ENCODE peak calls at places on chromosomes 7 and 10, in eight cellular contexts. M is amygdala; Q is cardiac muscle cell; A is mesenteric fat pad; L is substantia nigra; C is activated naive CD4-positive, alpha-beta T cell treated with Interleukin-2 at 50 U/mL for 16 hours; T is left ventricle myocardium inferior; E is heart left ventricle. V is an unnamed sample.

GRCh38 chr7:150377116-150377979 is 1.8 kb upstream of the ZNF775 start:
- DNase-seq in Q (no peak), C (no peak), M (no peak), L (no peak), T (no peak), A (no peak), E (no peak), V (no peak)

GRCh38 chr10:52678611-52679010 is 94.0 kb downstream of the MBL2 start:
- DNase-seq in M (no peak), T (no peak), Q (no peak), E (no peak), L (no peak), A (no peak), C (no peak), V (no peak)

GRCh38 chr7:22482476-22482875 is 17.5 kb downstream of the STEAP1B start:
- DNase-seq in T (no peak), A (no peak), E (no peak), Q (no peak), L (no peak), C (no peak), M (no peak), V (no peak)

GRCh38 chr10:1412531-1413189 is 324.7 kb downstream of the ADARB2 start:
- DNase-seq in T (no peak), M (no peak), Q (no peak), C (no peak), E (no peak), L (no peak), A (no peak), V (no peak)

GRCh38 chr7:130662426-130662825 is 6.1 kb downstream of the COPG2 start:
- DNase-seq in M (no peak), T (no peak), L (no peak), A (no peak), C (no peak), E (no peak), Q (no peak), V (no peak)

GRCh38 chr10:103833731-103834365 is 21.5 kb downstream of the SH3PXD2A start:
- DNase-seq in C (no peak), Q (peak; percentile 82), T (peak; percentile 67), L (no peak), A (no peak), E (peak; percentile 84), M (no peak), V (no peak)

GRCh38 chr10:25966846-25967245 is 32.8 kb downstream of the MYO3A start:
- DNase-seq in L (no peak), E (no peak), C (no peak), T (no peak), Q (no peak), M (no peak), A (no peak), V (no peak)

GRCh38 chr7:120460928-120461327 is 188.0 kb downstream of the KCND2 start:
- DNase-seq in Q (no peak), C (no peak), A (no peak), E (no peak), M (no peak), T (no peak), L (no peak), V (no peak)

GRCh38 chr7:101940151-101940550 is 122.7 kb downstream of the CUX1 start:
- DNase-seq in C (no peak), E (no peak), M (no peak), L (no peak), Q (no peak), T (no peak), A (no peak), V (no peak)

GRCh38 chr10:13722747-13723657 is 136.2 kb downstream of the PRPF18 start:
- DNase-seq in Q (no peak), E (no peak), L (no peak), M (no peak), A (no peak), C (no peak), T (no peak), V (no peak)

GRCh38 chr7:28002638-28003037 is 178.0 kb downstream of the JAZF1 start:
- DNase-seq in L (no peak), Q (peak; percentile 62), M (no peak), E (no peak), C (no peak), A (no peak), T (no peak), V (no peak)

GRCh38 chr10:31147220-31147608 is 115.5 kb upstream of the ZNF438 start:
- DNase-seq in T (no peak), Q (peak; percentile 47), M (no peak), A (no peak), C (no peak), E (no peak), L (no peak), V (no peak)

GRCh38 chr7:34453150-34453549 is 204.9 kb upstream of the NPSR1 start:
- DNase-seq in M (no peak), T (no peak), C (no peak), L (no peak), Q (peak; percentile 55), A (no peak), E (no peak), V (no peak)

GRCh38 chr7:98210513-98211220 is 572 bp upstream of the BHLHA15 start:
- DNase-seq in Q (peak; percentile 21), M (no peak), E (no peak), C (no peak), L (no peak), A (peak; percentile 81), T (no peak), V (peak; percentile 47)

GRCh38 chr10:79146611-79147130 is 77.9 kb downstream of the ZMIZ1 start:
- DNase-seq in M (peak; percentile 73), E (peak; percentile 72), Q (no peak), C (peak; percentile 9), T (peak; percentile 75), L (peak; percentile 72), A (no peak), V (peak; percentile 78)

GRCh38 chr7:133230591-133231194 is 22.2 kb upstream of the EXOC4 start:
- DNase-seq in A (no peak), L (peak; percentile 10), C (peak; percentile 29), T (no peak), Q (peak; percentile 75), M (no peak), E (peak; percentile 23), V (peak; percentile 18)

GRCh38 chr7:153657182-153657800 is 394.9 kb upstream of the DPP6 start:
- DNase-seq in Q (no peak), E (no peak), M (no peak), T (no peak), C (no peak), A (no peak), L (no peak), V (no peak)

GRCh38 chr7:100348805-100349204 is 9.1 kb upstream of the PILRB start:
- DNase-seq in E (no peak), L (no peak), M (no peak), T (no peak), Q (no peak), C (no peak), A (no peak), V (no peak)

GRCh38 chr7:158020706-158021095 is 566.9 kb downstream of the PTPRN2 start:
- DNase-seq in A (peak; percentile 49), T (no peak), Q (no peak), C (no peak), M (no peak), L (no peak), E (no peak), V (no peak)

GRCh38 chr10:42940487-42941157 is 136.2 kb upstream of the RET start:
- DNase-seq in M (no peak), T (no peak), E (no peak), L (no peak), A (peak; percentile 80), Q (no peak), C (no peak), V (no peak)

GRCh38 chr10:75475470-75476182 is 44.2 kb downstream of the LRMDA start:
- DNase-seq in L (no peak), E (no peak), Q (peak; percentile 87), M (no peak), A (no peak), T (no peak), C (no peak), V (no peak)

GRCh38 chr10:132704008-132704814 is 81.7 kb downstream of the NKX6-2 start:
- DNase-seq in T (peak; percentile 9), E (no peak), A (peak; percentile 82), Q (no peak), M (no peak), L (no peak), C (no peak), V (no peak)

GRCh38 chr10:613217-613616 is 76.3 kb downstream of the DIP2C start:
- DNase-seq in L (no peak), C (no peak), M (no peak), E (no peak), Q (no peak), T (peak; percentile 47), A (no peak), V (no peak)

GRCh38 chr7:27802977-27803376 is 63.0 kb downstream of the TAX1BP1 start:
- DNase-seq in M (no peak), Q (peak; percentile 77), E (no peak), A (no peak), C (no peak), T (no peak), L (no peak), V (no peak)

GRCh38 chr10:43043773-43044394 is 33.0 kb upstream of the RET start:
- DNase-seq in A (peak; percentile 82), T (no peak), M (no peak), C (no peak), E (no peak), L (no peak), Q (no peak), V (peak; percentile 5)

GRCh38 chr10:78222096-78222790 is 188.6 kb downstream of the RPS24 start:
- DNase-seq in M (no peak), T (no peak), A (peak; percentile 33), Q (no peak), L (no peak), E (no peak), C (no peak), V (no peak)

GRCh38 chr7:128422856-128423255 is 13.1 kb upstream of the IMPDH1 start:
- DNase-seq in T (peak; percentile 67), L (no peak), E (peak; percentile 64), C (no peak), M (no peak), Q (no peak), A (no peak), V (no peak)